ENCODE peak calls at places on chromosomes 12 and 14, in nine cellular contexts. One of them, this sample, is unnamed.
A peak's percentile ranks its signal among the peaks of the same experiment; 100 is the strongest.

GRCh38 chr14:21059842-21060589 is 2.4 kb downstream of the RNASE8 start:
- DNase-seq in A549: no peak
- DNase-seq in psoas muscle: no peak
- DNase-seq in AG04450: no peak
- DNase-seq in fibroblast of the aortic adventitia: no peak
- DNase-seq in RWPE2: no peak
- DNase-seq in WERI-Rb-1: no peak
- DNase-seq in upper lobe of left lung: no peak
- DNase-seq in body of pancreas: no peak
- DNase-seq in this sample: no peak

GRCh38 chr12:43306066-43306465 is 245.9 kb downstream of the ADAMTS20 start:
- DNase-seq in body of pancreas: no peak
- DNase-seq in A549: peak; percentile 9
- DNase-seq in WERI-Rb-1: no peak
- DNase-seq in psoas muscle: peak; percentile 54
- DNase-seq in fibroblast of the aortic adventitia: peak; percentile 91
- DNase-seq in AG04450: peak; percentile 93
- DNase-seq in upper lobe of left lung: no peak
- DNase-seq in RWPE2: peak; percentile 87
- DNase-seq in this sample: peak; percentile 95

GRCh38 chr12:130965214-130965613 is 11.5 kb downstream of the ADGRD1 start:
- DNase-seq in fibroblast of the aortic adventitia: peak; percentile 12
- DNase-seq in upper lobe of left lung: no peak
- DNase-seq in A549: no peak
- DNase-seq in RWPE2: no peak
- DNase-seq in psoas muscle: no peak
- DNase-seq in body of pancreas: no peak
- DNase-seq in AG04450: no peak
- DNase-seq in WERI-Rb-1: no peak
- DNase-seq in this sample: no peak

GRCh38 chr12:570949-571794 is 92.1 kb downstream of the NINJ2 start:
- DNase-seq in fibroblast of the aortic adventitia: peak; percentile 90
- DNase-seq in body of pancreas: peak; percentile 73
- DNase-seq in A549: peak; percentile 98
- DNase-seq in AG04450: peak; percentile 26
- DNase-seq in RWPE2: peak; percentile 86
- DNase-seq in psoas muscle: peak; percentile 89
- DNase-seq in upper lobe of left lung: peak; percentile 74
- DNase-seq in WERI-Rb-1: no peak
- DNase-seq in this sample: peak; percentile 85

GRCh38 chr12:110280784-110281548 is at the start of gene ATP2A2:
- DNase-seq in A549: peak; percentile 90
- DNase-seq in body of pancreas: peak; percentile 92
- DNase-seq in psoas muscle: peak; percentile 95
- DNase-seq in upper lobe of left lung: peak; percentile 99
- DNase-seq in fibroblast of the aortic adventitia: peak; percentile 81
- DNase-seq in AG04450: peak; percentile 55
- DNase-seq in WERI-Rb-1: peak; percentile 89
- DNase-seq in RWPE2: peak; percentile 85
- DNase-seq in this sample: peak; percentile 88

GRCh38 chr12:15732341-15733061 is 56.7 kb downstream of the EPS8 start:
- DNase-seq in upper lobe of left lung: no peak
- DNase-seq in RWPE2: no peak
- DNase-seq in body of pancreas: no peak
- DNase-seq in AG04450: no peak
- DNase-seq in psoas muscle: no peak
- DNase-seq in fibroblast of the aortic adventitia: peak; percentile 72
- DNase-seq in A549: peak; percentile 74
- DNase-seq in WERI-Rb-1: no peak
- DNase-seq in this sample: peak; percentile 48

GRCh38 chr14:98847520-98848468 is 424.2 kb downstream of the BCL11B start:
- DNase-seq in A549: no peak
- DNase-seq in fibroblast of the aortic adventitia: no peak
- DNase-seq in RWPE2: no peak
- DNase-seq in psoas muscle: no peak
- DNase-seq in body of pancreas: no peak
- DNase-seq in AG04450: no peak
- DNase-seq in WERI-Rb-1: no peak
- DNase-seq in upper lobe of left lung: no peak
- DNase-seq in this sample: no peak

GRCh38 chr12:57232156-57232756 is 2.7 kb downstream of the SHMT2 start:
- DNase-seq in fibroblast of the aortic adventitia: no peak
- DNase-seq in psoas muscle: peak; percentile 48
- DNase-seq in body of pancreas: no peak
- DNase-seq in A549: no peak
- DNase-seq in RWPE2: peak; percentile 24
- DNase-seq in AG04450: no peak
- DNase-seq in WERI-Rb-1: no peak
- DNase-seq in upper lobe of left lung: no peak
- DNase-seq in this sample: no peak

GRCh38 chr12:67091204-67091603 is 178.0 kb upstream of the CAND1 start:
- DNase-seq in WERI-Rb-1: no peak
- DNase-seq in AG04450: no peak
- DNase-seq in fibroblast of the aortic adventitia: no peak
- DNase-seq in A549: no peak
- DNase-seq in body of pancreas: peak; percentile 61
- DNase-seq in psoas muscle: no peak
- DNase-seq in upper lobe of left lung: no peak
- DNase-seq in RWPE2: no peak
- DNase-seq in this sample: no peak

GRCh38 chr12:117100251-117100650 is 1.0 kb upstream of the TESC start:
- DNase-seq in RWPE2: no peak
- DNase-seq in upper lobe of left lung: no peak
- DNase-seq in A549: peak; percentile 63
- DNase-seq in fibroblast of the aortic adventitia: peak; percentile 9
- DNase-seq in psoas muscle: no peak
- DNase-seq in WERI-Rb-1: peak; percentile 48
- DNase-seq in AG04450: no peak
- DNase-seq in body of pancreas: no peak
- DNase-seq in this sample: peak; percentile 25

GRCh38 chr14:53306267-53306721 is 153.2 kb upstream of the DDHD1 start:
- DNase-seq in psoas muscle: peak; percentile 62
- DNase-seq in fibroblast of the aortic adventitia: peak; percentile 81
- DNase-seq in WERI-Rb-1: peak; percentile 18
- DNase-seq in AG04450: peak; percentile 42
- DNase-seq in RWPE2: no peak
- DNase-seq in upper lobe of left lung: no peak
- DNase-seq in A549: peak; percentile 47
- DNase-seq in body of pancreas: peak; percentile 60
- DNase-seq in this sample: peak; percentile 75

DNA sequence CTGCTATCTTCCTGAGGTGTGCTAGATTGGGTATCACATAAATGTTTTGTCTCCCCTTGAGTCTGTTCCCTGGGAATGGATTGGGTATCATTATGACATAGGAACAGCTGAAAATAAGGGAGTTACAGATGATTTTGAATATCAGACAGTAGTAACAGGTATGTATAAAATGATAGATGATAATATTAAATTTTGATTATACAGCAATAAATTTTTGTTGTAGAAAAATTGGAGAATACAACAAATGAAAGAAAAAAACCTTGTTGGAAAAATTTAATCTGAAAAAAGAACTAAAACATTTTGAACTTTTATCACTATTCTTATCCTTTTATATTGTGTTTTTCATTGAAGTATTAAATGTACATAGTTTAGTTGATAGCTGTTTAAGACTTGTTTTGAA is 43.2 kb downstream of the FBXO34 start:
- DNase-seq in psoas muscle: no peak
- DNase-seq in upper lobe of left lung: no peak
- DNase-seq in WERI-Rb-1: no peak
- DNase-seq in RWPE2: no peak
- DNase-seq in A549: no peak
- DNase-seq in fibroblast of the aortic adventitia: no peak
- DNase-seq in AG04450: no peak
- DNase-seq in body of pancreas: no peak
- DNase-seq in this sample: no peak
- H3K4me3 ChIP-seq in psoas muscle: no peak overlapping the region
- H3K4me3 ChIP-seq in upper lobe of left lung: no peak overlapping the region
- H3K4me3 ChIP-seq in WERI-Rb-1: no peak overlapping the region
- H3K4me3 ChIP-seq in RWPE2: no peak overlapping the region
- H3K4me3 ChIP-seq in A549: no peak overlapping the region
- H3K4me3 ChIP-seq in fibroblast of the aortic adventitia: no peak overlapping the region
- H3K4me3 ChIP-seq in AG04450: no peak overlapping the region
- H3K4me3 ChIP-seq in body of pancreas: no peak overlapping the region
- H3K4me3 ChIP-seq in this sample: no peak overlapping the region

GRCh38 chr14:71387753-71388152 is 480.5 kb downstream of the PCNX1 start:
- DNase-seq in body of pancreas: no peak
- DNase-seq in AG04450: no peak
- DNase-seq in WERI-Rb-1: no peak
- DNase-seq in RWPE2: no peak
- DNase-seq in A549: no peak
- DNase-seq in fibroblast of the aortic adventitia: no peak
- DNase-seq in psoas muscle: no peak
- DNase-seq in upper lobe of left lung: no peak
- DNase-seq in this sample: no peak

GRCh38 chr14:71388862-71389261 is 481.6 kb downstream of the PCNX1 start:
- DNase-seq in psoas muscle: no peak
- DNase-seq in fibroblast of the aortic adventitia: no peak
- DNase-seq in RWPE2: no peak
- DNase-seq in upper lobe of left lung: no peak
- DNase-seq in AG04450: no peak
- DNase-seq in A549: no peak
- DNase-seq in body of pancreas: no peak
- DNase-seq in WERI-Rb-1: no peak
- DNase-seq in this sample: no peak

GRCh38 chr14:71384007-71384605 is 476.8 kb downstream of the PCNX1 start:
- DNase-seq in upper lobe of left lung: no peak
- DNase-seq in fibroblast of the aortic adventitia: no peak
- DNase-seq in body of pancreas: peak; percentile 82
- DNase-seq in A549: no peak
- DNase-seq in AG04450: no peak
- DNase-seq in psoas muscle: no peak
- DNase-seq in RWPE2: no peak
- DNase-seq in WERI-Rb-1: no peak
- DNase-seq in this sample: no peak

GRCh38 chr14:71383510-71383909 is 476.3 kb downstream of the PCNX1 start:
- DNase-seq in psoas muscle: no peak
- DNase-seq in RWPE2: no peak
- DNase-seq in A549: no peak
- DNase-seq in fibroblast of the aortic adventitia: no peak
- DNase-seq in upper lobe of left lung: no peak
- DNase-seq in body of pancreas: no peak
- DNase-seq in WERI-Rb-1: no peak
- DNase-seq in AG04450: no peak
- DNase-seq in this sample: no peak

DNA sequence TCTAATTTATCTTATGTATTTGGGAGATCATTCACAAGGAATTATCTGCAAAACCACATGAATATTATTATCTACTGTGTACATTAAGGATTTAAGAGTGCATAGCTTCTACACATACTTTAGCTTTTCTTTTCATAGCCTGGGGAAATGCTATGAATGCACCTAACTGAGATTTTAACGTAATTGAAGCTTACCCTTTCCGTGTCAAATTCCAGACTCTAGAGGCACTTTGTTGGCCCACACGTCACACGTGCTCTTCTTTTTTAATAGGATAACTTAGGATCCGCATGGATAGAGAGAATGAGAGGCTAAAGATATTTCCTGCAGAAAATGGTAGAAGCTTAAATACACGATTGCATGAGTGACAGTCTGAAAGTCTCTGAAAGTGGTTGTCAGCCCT is 481.1 kb downstream of the PCNX1 start:
- DNase-seq in AG04450: no peak
- DNase-seq in upper lobe of left lung: no peak
- DNase-seq in fibroblast of the aortic adventitia: no peak
- DNase-seq in WERI-Rb-1: no peak
- DNase-seq in body of pancreas: no peak
- DNase-seq in psoas muscle: no peak
- DNase-seq in A549: no peak
- DNase-seq in RWPE2: no peak
- DNase-seq in this sample: no peak
- TF ChIP-seq CTCF in AG04450: no peak
- TF ChIP-seq CTCF in upper lobe of left lung: no peak
- TF ChIP-seq CTCF in fibroblast of the aortic adventitia: no peak
- TF ChIP-seq CTCF in WERI-Rb-1: no peak
- TF ChIP-seq CTCF in body of pancreas: no peak
- TF ChIP-seq CTCF in psoas muscle: no peak
- TF ChIP-seq CTCF in A549: no peak
- TF ChIP-seq CTCF in RWPE2: no peak
- TF ChIP-seq CTCF in this sample: no peak

GRCh38 chr12:95549392-95550084 is 1.7 kb downstream of the USP44 start:
- DNase-seq in RWPE2: no peak
- DNase-seq in A549: no peak
- DNase-seq in upper lobe of left lung: no peak
- DNase-seq in AG04450: no peak
- DNase-seq in body of pancreas: no peak
- DNase-seq in WERI-Rb-1: no peak
- DNase-seq in fibroblast of the aortic adventitia: no peak
- DNase-seq in psoas muscle: no peak
- DNase-seq in this sample: no peak

GRCh38 chr12:95548539-95549391 is 2.5 kb downstream of the USP44 start:
- DNase-seq in fibroblast of the aortic adventitia: peak; percentile 21
- DNase-seq in upper lobe of left lung: peak; percentile 95
- DNase-seq in RWPE2: no peak
- DNase-seq in A549: peak; percentile 55
- DNase-seq in WERI-Rb-1: peak; percentile 61
- DNase-seq in psoas muscle: peak; percentile 71
- DNase-seq in body of pancreas: peak; percentile 72
- DNase-seq in AG04450: no peak
- DNase-seq in this sample: no peak

GRCh38 chr12:95553202-95553943 is 2.1 kb upstream of the USP44 start:
- DNase-seq in upper lobe of left lung: no peak
- DNase-seq in fibroblast of the aortic adventitia: no peak
- DNase-seq in AG04450: no peak
- DNase-seq in A549: no peak
- DNase-seq in RWPE2: no peak
- DNase-seq in body of pancreas: no peak
- DNase-seq in WERI-Rb-1: no peak
- DNase-seq in psoas muscle: no peak
- DNase-seq in this sample: no peak

GRCh38 chr12:95551913-95552516 is 739 bp upstream of the USP44 start:
- DNase-seq in psoas muscle: no peak
- DNase-seq in WERI-Rb-1: no peak
- DNase-seq in upper lobe of left lung: no peak
- DNase-seq in A549: no peak
- DNase-seq in body of pancreas: no peak
- DNase-seq in RWPE2: no peak
- DNase-seq in AG04450: no peak
- DNase-seq in fibroblast of the aortic adventitia: no peak
- DNase-seq in this sample: no peak

DNA sequence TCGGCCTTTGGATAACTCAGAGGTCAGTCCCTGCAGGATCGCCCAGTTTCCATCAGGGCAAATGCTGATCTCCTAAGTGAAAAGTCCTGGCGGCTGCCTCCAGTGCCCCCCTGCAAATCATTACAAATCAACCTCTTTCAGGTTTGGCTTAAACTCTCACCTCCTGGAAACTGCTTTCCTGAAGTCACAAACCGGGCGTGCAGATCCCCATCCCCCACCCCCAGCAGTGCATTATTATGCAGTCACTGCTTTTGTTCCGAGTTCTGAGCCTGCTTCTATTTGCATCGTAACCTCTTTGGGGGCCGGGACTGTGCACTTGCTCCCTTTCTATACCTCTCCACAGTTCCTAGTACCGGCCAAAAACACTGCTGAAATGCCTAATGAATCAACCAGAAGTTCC is at the start of gene USP44:
- DNase-seq in psoas muscle: no peak
- DNase-seq in fibroblast of the aortic adventitia: no peak
- DNase-seq in upper lobe of left lung: no peak
- DNase-seq in A549: no peak
- DNase-seq in body of pancreas: no peak
- DNase-seq in WERI-Rb-1: no peak
- DNase-seq in RWPE2: no peak
- DNase-seq in AG04450: no peak
- DNase-seq in this sample: no peak
- H3K4me3 ChIP-seq in psoas muscle: no peak within 1 kb of the TSS
- H3K4me3 ChIP-seq in fibroblast of the aortic adventitia: no peak within 1 kb of the TSS
- H3K4me3 ChIP-seq in upper lobe of left lung: no peak within 1 kb of the TSS
- H3K4me3 ChIP-seq in A549: no peak within 1 kb of the TSS
- H3K4me3 ChIP-seq in body of pancreas: no peak within 1 kb of the TSS
- H3K4me3 ChIP-seq in WERI-Rb-1: no peak within 1 kb of the TSS
- H3K4me3 ChIP-seq in RWPE2: no peak within 1 kb of the TSS
- H3K4me3 ChIP-seq in AG04450: no peak within 1 kb of the TSS
- H3K4me3 ChIP-seq in this sample: no peak within 1 kb of the TSS

GRCh38 chr14:31266437-31267331 is 59.1 kb upstream of the HECTD1 start:
- DNase-seq in psoas muscle: no peak
- DNase-seq in WERI-Rb-1: no peak
- DNase-seq in upper lobe of left lung: no peak
- DNase-seq in AG04450: no peak
- DNase-seq in fibroblast of the aortic adventitia: no peak
- DNase-seq in body of pancreas: no peak
- DNase-seq in RWPE2: no peak
- DNase-seq in A549: no peak
- DNase-seq in this sample: no peak
- TF ChIP-seq CTCF in psoas muscle: no peak
- TF ChIP-seq CTCF in WERI-Rb-1: no peak
- TF ChIP-seq CTCF in upper lobe of left lung: no peak
- TF ChIP-seq CTCF in AG04450: no peak
- TF ChIP-seq CTCF in fibroblast of the aortic adventitia: no peak
- TF ChIP-seq CTCF in body of pancreas: no peak
- TF ChIP-seq CTCF in RWPE2: no peak
- TF ChIP-seq CTCF in A549: no peak
- TF ChIP-seq CTCF in this sample: no peak

This sample was measured in fibroblast of pulmonary artery.